ENCODE peak calls at places on chromosomes 3 and 15, in four cellular contexts. W is mesothelial cell of epicardium, B is GM19239, D is MV-4-11. J is an unnamed sample.
A peak's percentile ranks its signal among the peaks of the same experiment; 100 is the strongest.

GRCh38 chr15:65633752-65634151 is 12.0 kb downstream of the SLC24A1 start:
- DNase-seq in W (no peak), B (no peak), D (no peak), J (no peak)

GRCh38 chr15:52717924-52718323 is 38.7 kb upstream of the ATOSA start:
- DNase-seq in D (no peak), B (no peak), W (no peak), J (no peak)

GRCh38 chr15:59657635-59658125 is 365 bp upstream of the GTF2A2 start:
- DNase-seq in D (peak; percentile 59), W (no peak), B (no peak), J (no peak)

GRCh38 chr3:11600501-11601282 is 43.0 kb downstream of the VGLL4 start:
- DNase-seq in W (peak; percentile 64), D (no peak), B (no peak), J (peak; percentile 96)

GRCh38 chr3:46107682-46108081 is 80.4 kb upstream of the XCR1 start:
- DNase-seq in W (no peak), B (no peak), D (no peak), J (no peak)

GRCh38 chr3:57444469-57444868 is 99.7 kb downstream of the DNAH12 start:
- DNase-seq in W (no peak), D (no peak), B (no peak), J (no peak)

GRCh38 chr15:57158997-57159668 is 217.2 kb upstream of the CGNL1 start:
- DNase-seq in D (no peak), B (no peak), W (no peak), J (no peak)

GRCh38 chr15:33126559-33127290 is 67.8 kb downstream of the FMN1 start:
- DNase-seq in B (no peak), D (peak; percentile 78), W (peak; percentile 63), J (peak; percentile 68)

GRCh38 chr15:101093959-101094358 is 157.9 kb downstream of the CHSY1 start:
- DNase-seq in W (no peak), B (no peak), D (no peak), J (no peak)

GRCh38 chr15:92848852-92849598 is 51.1 kb upstream of the CHD2 start:
- DNase-seq in B (peak; percentile 17), W (no peak), D (peak; percentile 79), J (no peak)

GRCh38 chr3:16871915-16872842 is 12.6 kb upstream of the PLCL2 start:
- DNase-seq in D (peak; percentile 46), W (no peak), B (no peak), J (no peak)

GRCh38 chr3:133576169-133576568 is 2.7 kb downstream of the CDV3 start:
- DNase-seq in D (no peak), B (no peak), W (no peak), J (no peak)

GRCh38 chr3:43632269-43632733 is 10.5 kb upstream of the ANO10 start:
- DNase-seq in W (no peak), B (no peak), D (no peak), J (no peak)

GRCh38 chr3:150787741-150788370 is 24.9 kb upstream of the SIAH2 start:
- DNase-seq in W (peak; percentile 63), B (peak; percentile 40), D (peak; percentile 47), J (peak; percentile 72)

GRCh38 chr15:67125589-67126502 is 60.4 kb downstream of the SMAD3 start:
- DNase-seq in W (no peak), D (peak; percentile 60), B (no peak), J (peak; percentile 88)

GRCh38 chr3:38028621-38029361 is 651 bp downstream of the PLCD1 start:
- DNase-seq in B (no peak), W (no peak), D (no peak), J (no peak)

GRCh38 chr15:94845391-94845718 is 614.0 kb downstream of the MCTP2 start:
- DNase-seq in B (no peak), W (no peak), D (no peak), J (no peak)

GRCh38 chr3:11563749-11564148 is 80.0 kb downstream of the VGLL4 start:
- DNase-seq in B (no peak), D (no peak), W (no peak), J (no peak)

GRCh38 chr3:157071744-157072525 is 88.0 kb downstream of the CCNL1 start:
- DNase-seq in W (no peak), B (no peak), D (no peak), J (no peak)

GRCh38 chr3:169218314-169218983 is 445.1 kb downstream of the MECOM start:
- DNase-seq in W (no peak), D (peak; percentile 44), B (no peak), J (no peak)

GRCh38 chr3:184578218-184578617 is 16.6 kb downstream of the EPHB3 start:
- DNase-seq in D (no peak), B (no peak), W (no peak), J (no peak)

GRCh38 chr3:111200027-111200426 is 128.4 kb downstream of the NECTIN3 start:
- DNase-seq in W (no peak), D (no peak), B (no peak), J (no peak)

GRCh38 chr3:24048843-24049242 is 103.8 kb downstream of the NR1D2 start:
- DNase-seq in B (no peak), W (no peak), D (no peak), J (no peak)

GRCh38 chr3:23663246-23663645 is 142.5 kb upstream of the UBE2E1 start:
- DNase-seq in D (no peak), B (no peak), W (no peak), J (no peak)

GRCh38 chr15:30958219-30958618 is 33.2 kb downstream of the MTMR10 start:
- DNase-seq in D (no peak), W (no peak), B (no peak), J (no peak)

GRCh38 chr3:65472501-65472900 is 566.2 kb downstream of the MAGI1 start:
- DNase-seq in W (no peak), B (no peak), D (no peak), J (no peak)

GRCh38 chr3:12924437-12924836 is 83.1 kb upstream of the RPL32 start:
- DNase-seq in W (no peak), D (no peak), B (peak; percentile 55), J (no peak)

GRCh38 chr15:87500240-87500639 is 756.3 kb downstream of the NTRK3 start:
- DNase-seq in W (no peak), D (no peak), B (no peak), J (no peak)

GRCh38 chr3:139538733-139539132 is 809 bp downstream of the RBP1 start:
- DNase-seq in W (no peak), D (no peak), B (no peak), J (no peak)

GRCh38 chr3:54069961-54070360 is 52.4 kb upstream of the CACNA2D3 start:
- DNase-seq in B (no peak), D (peak; percentile 56), W (no peak), J (no peak)

GRCh38 chr3:16182183-16182582 is 7.7 kb downstream of the GALNT15 start:
- DNase-seq in D (no peak), B (no peak), W (no peak), J (no peak)

GRCh38 chr3:44476181-44476599 is 1.3 kb downstream of the ZNF445 start:
- DNase-seq in D (peak; percentile 25), B (no peak), W (no peak), J (peak; percentile 5)

GRCh38 chr3:183975981-183976662 is 41.6 kb downstream of the ABCC5 start:
- DNase-seq in W (no peak), D (peak; percentile 58), B (no peak), J (peak; percentile 27)

GRCh38 chr3:31862861-31863260 is 118.2 kb downstream of the OSBPL10 start:
- DNase-seq in W (no peak), D (no peak), B (no peak), J (no peak)

GRCh38 chr3:13338231-13338630 is 81.9 kb downstream of the NUP210 start:
- DNase-seq in W (no peak), D (no peak), B (no peak), J (no peak)

GRCh38 chr3:55486857-55487375 is at the start of gene WNT5A:
- DNase-seq in D (no peak), B (no peak), W (peak; percentile 25), J (peak; percentile 65)

GRCh38 chr15:101505610-101506337 is 16.3 kb upstream of the PCSK6 start:
- DNase-seq in W (no peak), B (no peak), D (no peak), J (no peak)

GRCh38 chr3:65406470-65406869 is 632.2 kb downstream of the MAGI1 start:
- DNase-seq in W (no peak), B (no peak), D (peak; percentile 8), J (no peak)